ENCODE peak calls at places on chromosomes 13 and 19, in four cellular contexts. D is heart right ventricle; G is CD8-positive, alpha-beta T cell; V is astrocyte. H is an unnamed sample.
A peak's percentile ranks its signal among the peaks of the same experiment; 100 is the strongest.

GRCh38 chr13:20291037-20291436 is 58.9 kb upstream of the GJB6 start:
- DNase-seq in G (no peak), D (no peak), V (no peak), H (no peak)

GRCh38 chr13:32824671-32825070 is 191.6 kb upstream of the KL start:
- DNase-seq in G (no peak), V (peak; percentile 92), D (no peak), H (no peak)

GRCh38 chr13:27419333-27419732 is 5.1 kb upstream of the GTF3A start:
- DNase-seq in D (no peak), G (no peak), V (no peak), H (no peak)

GRCh38 chr19:45553464-45553863 is 31.1 kb downstream of the OPA3 start:
- DNase-seq in G (no peak), V (no peak), D (no peak), H (no peak)

GRCh38 chr13:46327256-46327655 is 59.8 kb downstream of the RUBCNL start:
- DNase-seq in G (no peak), D (no peak), V (no peak), H (no peak)

GRCh38 chr13:112900691-112901091 is 68.3 kb upstream of the MCF2L start:
- DNase-seq in G (no peak), V (no peak), D (no peak), H (no peak)

GRCh38 chr13:36297600-36298338 is at the start of gene CCDC169:
- DNase-seq in G (peak; percentile 53), V (peak; percentile 47), D (peak; percentile 58), H (peak; percentile 90)

GRCh38 chr13:114065141-114065925 is 67.1 kb downstream of the RASA3 start:
- DNase-seq in D (peak; percentile 84), G (peak; percentile 80), V (peak; percentile 97), H (peak; percentile 83)

GRCh38 chr19:34677386-34678084 is at the start of gene ZNF302:
- DNase-seq in D (peak; percentile 97), G (peak; percentile 92), V (peak; percentile 95), H (peak; percentile 99)

GRCh38 chr13:23443878-23444277 is 10.4 kb upstream of the SACS start:
- DNase-seq in D (no peak), V (no peak), G (no peak), H (no peak)

GRCh38 chr13:91621161-91621560 is 222.7 kb downstream of the GPC5 start:
- DNase-seq in G (no peak), D (no peak), V (no peak), H (no peak)

GRCh38 chr13:108225440-108225839 is 7.2 kb downstream of the ABHD13 start:
- DNase-seq in V (no peak), D (no peak), G (no peak), H (no peak)

GRCh38 chr19:16040642-16041041 is 35.7 kb upstream of the TPM4 start:
- DNase-seq in V (no peak), G (no peak), D (no peak), H (no peak)

GRCh38 chr19:2089001-2089711 is 7.0 kb downstream of the MOB3A start:
- DNase-seq in G (no peak), D (no peak), V (peak; percentile 21), H (no peak)

GRCh38 chr19:15418112-15418587 is 638 bp downstream of the AKAP8L start:
- DNase-seq in V (no peak), G (no peak), D (peak; percentile 37), H (peak; percentile 29)

GRCh38 chr13:36888645-36889044 is 31.4 kb downstream of the SMAD9 start:
- DNase-seq in G (no peak), D (no peak), V (no peak), H (no peak)

GRCh38 chr13:47957073-47957472 is 44.0 kb downstream of the SUCLA2 start:
- DNase-seq in V (no peak), D (no peak), G (no peak), H (no peak)

GRCh38 chr13:76326343-76326742 is 559.9 kb downstream of the KCTD12 start:
- DNase-seq in D (no peak), V (no peak), G (no peak), H (no peak)

GRCh38 chr19:23343434-23344010 is 51.7 kb downstream of the ZNF91 start:
- DNase-seq in V (peak; percentile 11), D (no peak), G (no peak), H (no peak)

GRCh38 chr13:23790591-23791170 is 98.5 kb downstream of the MIPEP start:
- DNase-seq in V (peak; percentile 96), D (no peak), G (no peak), H (no peak)

GRCh38 chr13:37138169-37138568 is 32.7 kb upstream of the CSNK1A1L start:
- DNase-seq in G (no peak), V (no peak), D (no peak), H (no peak)

GRCh38 chr19:45677351-45678230 is 9.6 kb downstream of the GIPR start:
- DNase-seq in V (peak; percentile 55), G (peak; percentile 82), D (peak; percentile 54), H (peak; percentile 65)

GRCh38 chr19:53771133-53771532 is 53.0 kb downstream of the NLRP12 start:
- DNase-seq in D (no peak), G (no peak), V (no peak), H (no peak)

GRCh38 chr19:18388328-18389094 is 2.6 kb downstream of the GDF15 start:
- DNase-seq in V (no peak), D (peak; percentile 79), G (peak; percentile 83), H (peak; percentile 87)

GRCh38 chr19:13109361-13110098 is 6.9 kb upstream of the LYL1 start:
- DNase-seq in V (no peak), D (no peak), G (no peak), H (no peak)

GRCh38 chr13:110923777-110924638 is 9.1 kb upstream of the ANKRD10 start:
- DNase-seq in D (no peak), G (no peak), V (no peak), H (no peak)

GRCh38 chr19:43476606-43477005 is 11.2 kb upstream of the LYPD3 start:
- DNase-seq in D (no peak), G (no peak), V (peak; percentile 85), H (no peak)

GRCh38 chr19:46862504-46862835 is 1.7 kb downstream of the ARHGAP35 start:
- DNase-seq in G (no peak), V (no peak), D (no peak), H (peak; percentile 12)

GRCh38 chr19:40594657-40595077 is 6.5 kb upstream of the LTBP4 start:
- DNase-seq in D (no peak), V (peak; percentile 65), G (no peak), H (no peak)

GRCh38 chr13:90576067-90576466 is 771.4 kb upstream of the MIR17HG start:
- DNase-seq in G (no peak), D (no peak), V (no peak), H (no peak)

GRCh38 chr19:15332311-15332996 is at the start of gene BRD4:
- DNase-seq in V (no peak), D (peak; percentile 64), G (peak; percentile 79), H (peak; percentile 81)

GRCh38 chr13:30985637-30986205 is 53.3 kb downstream of the TEX26 start:
- DNase-seq in V (peak; percentile 75), G (no peak), D (no peak), H (no peak)

GRCh38 chr19:30376272-30376671 is 4.1 kb downstream of the ZNF536 start:
- DNase-seq in D (no peak), G (no peak), V (no peak), H (no peak)

GRCh38 chr13:23378009-23378632 is 55.4 kb downstream of the SACS start:
- DNase-seq in G (peak; percentile 46), D (peak; percentile 51), V (peak; percentile 99), H (no peak)

GRCh38 chr13:21071015-21071414 is 9.6 kb upstream of the LATS2 start:
- DNase-seq in V (peak; percentile 72), D (no peak), G (no peak), H (no peak)

GRCh38 chr19:5495792-5496191 is 40.6 kb downstream of the ZNRF4 start:
- DNase-seq in G (no peak), V (no peak), D (no peak), H (no peak)

GRCh38 chr19:5492281-5492812 is 37.1 kb downstream of the ZNRF4 start:
- DNase-seq in V (no peak), D (no peak), G (no peak), H (no peak)

GRCh38 chr19:5494780-5495179 is 39.6 kb downstream of the ZNRF4 start:
- DNase-seq in D (no peak), G (no peak), V (no peak), H (no peak)

GRCh38 chr19:5491565-5491964 is 36.3 kb downstream of the ZNRF4 start:
- DNase-seq in G (no peak), D (no peak), V (no peak), H (no peak)

DNA sequence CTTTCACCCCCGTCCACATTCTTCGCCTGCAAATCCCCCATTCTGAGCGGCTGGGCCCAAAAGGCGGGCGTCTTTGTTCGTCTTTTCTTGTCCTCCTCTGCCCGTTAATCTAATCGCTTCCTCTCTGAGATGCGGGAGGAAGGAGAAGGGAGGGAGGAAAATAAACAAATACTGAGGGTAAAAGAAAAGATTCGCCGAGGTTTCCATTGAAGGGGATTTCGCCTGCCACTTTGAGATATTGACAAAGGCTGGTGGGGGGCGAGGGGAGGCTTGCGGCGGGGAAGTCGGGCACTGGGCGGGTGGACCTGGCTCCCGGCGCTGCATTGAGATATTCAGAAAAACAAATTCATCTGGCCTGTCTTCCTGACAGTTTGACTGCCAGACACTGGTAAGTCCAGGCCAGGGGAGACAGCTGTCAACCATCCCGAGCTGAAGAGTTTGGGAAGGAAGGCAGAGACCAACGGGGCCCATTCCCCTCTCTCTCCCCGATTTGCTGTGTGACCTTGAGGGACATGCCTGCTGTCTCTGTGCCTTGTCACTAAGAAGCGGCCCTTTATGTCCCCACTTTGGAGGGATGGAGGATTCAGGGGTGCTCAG is 37.7 kb downstream of the ZNRF4 start:
- DNase-seq in G (no peak), V (no peak), D (no peak), H (no peak)
- H3K4me3 ChIP-seq in G (no peak overlapping the region), V (no peak overlapping the region), D (no peak overlapping the region), H (no peak overlapping the region)

GRCh38 chr13:89554801-89555200 is 1792.7 kb upstream of the MIR17HG start:
- DNase-seq in D (no peak), V (peak; percentile 8), G (no peak), H (no peak)

GRCh38 chr13:89550842-89551422 is 1796.6 kb upstream of the MIR17HG start:
- DNase-seq in V (peak; percentile 65), D (no peak), G (no peak), H (no peak)
- H3K27ac ChIP-seq in V (peak overlapping the region; percentile 31), D (no peak overlapping the region), G (no peak overlapping the region), H (no peak overlapping the region)

GRCh38 chr19:38223119-38223523 is 901 bp downstream of the DPF1 start:
- DNase-seq in G (no peak), D (no peak), V (no peak), H (no peak)
- H3K4me3 ChIP-seq in G (no peak overlapping the region), D (no peak overlapping the region), V (peak overlapping the region; percentile 68), H (no peak overlapping the region)

DNA sequence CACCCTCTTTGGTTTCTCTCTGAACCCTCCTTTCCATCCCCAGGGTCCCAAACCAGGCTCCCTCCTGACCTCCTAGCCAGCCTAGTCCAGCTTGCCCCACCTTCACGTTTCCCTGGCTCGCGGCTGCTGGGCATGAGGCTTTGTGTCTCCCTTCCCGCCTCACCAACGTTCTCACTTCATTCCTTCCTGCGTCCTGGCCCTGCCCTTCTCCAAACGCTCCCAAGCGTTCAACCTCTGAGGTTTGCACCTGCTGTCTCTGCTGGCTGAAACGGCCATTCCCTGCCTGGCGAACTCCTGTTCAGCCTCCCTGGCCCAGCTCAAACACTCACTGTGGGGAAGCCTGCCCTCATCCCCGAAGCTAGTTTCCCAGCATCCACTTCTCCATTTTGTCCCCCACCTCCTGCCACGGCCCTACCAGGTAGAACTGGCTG is 12.4 kb downstream of the EPS8L1 start:
- DNase-seq in V (no peak), G (no peak), D (no peak), H (no peak)
- H3K27ac ChIP-seq in V (no peak overlapping the region), G (no peak overlapping the region), D (peak overlapping the region; percentile 24), H (no peak overlapping the region)

H was measured in testis.